ENCODE peak calls at places on chromosomes 5 and 9, in nine cellular contexts. T is coronary artery; R is lung; Q is activated T-cell treated with anti-CD3 and anti-CD28 coated beads, Interleukin-2, amount 50 U/mL, for 72 hours; X is HEK293T; N is T-helper 2 cell; C is right cardiac atrium; B is posterior vena cava; F is fibroblast of the aortic adventitia. L is an unnamed sample.
A peak's percentile ranks its signal among the peaks of the same experiment; 100 is the strongest.

GRCh38 chr5:52449506-52449905 is 338.2 kb upstream of the ITGA1 start:
- DNase-seq in T (no peak), R (no peak), Q (no peak), X (no peak), N (no peak), C (no peak), B (no peak), F (no peak), L (no peak)

GRCh38 chr5:54739371-54739770 is 221.8 kb downstream of the SNX18 start:
- DNase-seq in T (no peak), R (no peak), Q (no peak), X (no peak), N (no peak), C (no peak), B (no peak), F (no peak), L (no peak)

GRCh38 chr5:177491429-177491945 is 5.9 kb downstream of the PDLIM7 start:
- DNase-seq in T (no peak), R (no peak), Q (peak; percentile 54), X (peak; percentile 93), N (no peak), C (peak; percentile 76), B (no peak), F (peak; percentile 28), L (no peak)

GRCh38 chr5:68172314-68172713 is 43.2 kb upstream of the PIK3R1 start:
- DNase-seq in T (no peak), R (no peak), Q (no peak), X (no peak), N (no peak), C (peak; percentile 67), B (no peak), F (no peak), L (no peak)

GRCh38 chr9:94800424-94801117 is 74.1 kb downstream of the AOPEP start:
- DNase-seq in T (no peak), R (no peak), Q (no peak), X (no peak), N (no peak), C (peak; percentile 42), B (no peak), F (no peak), L (no peak)

GRCh38 chr5:2249442-2249841 is 366.7 kb upstream of the IRX4 start:
- DNase-seq in T (no peak), R (no peak), Q (no peak), X (no peak), N (no peak), C (no peak), B (no peak), F (no peak), L (no peak)

GRCh38 chr9:20358201-20358600 is 264.1 kb downstream of the MLLT3 start:
- DNase-seq in T (no peak), R (no peak), Q (no peak), X (no peak), N (no peak), C (no peak), B (no peak), F (peak; percentile 36), L (no peak)

GRCh38 chr9:88745281-88746001 is 210.5 kb downstream of the NXNL2 start:
- DNase-seq in T (peak; percentile 38), R (no peak), Q (no peak), X (no peak), N (no peak), C (no peak), B (no peak), F (peak; percentile 99), L (no peak)

GRCh38 chr5:36795366-36795765 is 81.2 kb upstream of the NIPBL start:
- DNase-seq in T (no peak), R (no peak), Q (no peak), X (no peak), N (no peak), C (no peak), B (no peak), F (no peak), L (no peak)

GRCh38 chr5:53782620-53783019 is 222.2 kb downstream of the NDUFS4 start:
- DNase-seq in T (no peak), R (no peak), Q (no peak), X (no peak), N (no peak), C (no peak), B (no peak), F (no peak), L (no peak)

GRCh38 chr5:176820937-176821336 is 10.6 kb downstream of the UNC5A start:
- DNase-seq in T (no peak), R (no peak), Q (no peak), X (no peak), N (no peak), C (no peak), B (no peak), F (no peak), L (no peak)

GRCh38 chr5:135602882-135603721 is 24.3 kb upstream of the CXCL14 start:
- DNase-seq in T (peak; percentile 36), R (no peak), Q (no peak), X (no peak), N (no peak), C (no peak), B (no peak), F (no peak), L (no peak)

GRCh38 chr5:146744358-146744757 is 134.2 kb downstream of the PPP2R2B start:
- DNase-seq in T (no peak), R (no peak), Q (no peak), X (no peak), N (no peak), C (no peak), B (no peak), F (peak; percentile 77), L (no peak)

GRCh38 chr9:134949681-134950403 is 32.1 kb upstream of the FCN1 start:
- DNase-seq in T (no peak), R (no peak), Q (no peak), X (no peak), N (no peak), C (peak; percentile 36), B (peak; percentile 49), F (no peak), L (no peak)

GRCh38 chr9:6239048-6239461 is 23.4 kb downstream of the IL33 start:
- DNase-seq in T (no peak), R (no peak), Q (no peak), X (no peak), N (no peak), C (no peak), B (no peak), F (peak; percentile 33), L (no peak)

GRCh38 chr5:142073617-142074405 is 34.8 kb upstream of the NDFIP1 start:
- DNase-seq in T (no peak), R (no peak), Q (no peak), X (no peak), N (no peak), C (no peak), B (no peak), F (no peak), L (no peak)

GRCh38 chr9:78115073-78115472 is 83.5 kb upstream of the GNAQ start:
- DNase-seq in T (no peak), R (no peak), Q (peak; percentile 40), X (peak; percentile 49), N (no peak), C (no peak), B (no peak), F (peak; percentile 5), L (no peak)

GRCh38 chr9:28032178-28032532 is 458.9 kb upstream of the C9orf72 start:
- DNase-seq in T (no peak), R (no peak), Q (no peak), X (no peak), N (no peak), C (no peak), B (no peak), F (no peak), L (no peak)

GRCh38 chr9:133639613-133640012 is 3.5 kb downstream of the DBH start:
- DNase-seq in T (no peak), R (no peak), Q (no peak), X (no peak), N (no peak), C (no peak), B (no peak), F (no peak), L (no peak)

GRCh38 chr9:77402286-77402685 is 225.0 kb downstream of the VPS13A start:
- DNase-seq in T (no peak), R (no peak), Q (no peak), X (no peak), N (no peak), C (no peak), B (no peak), F (peak; percentile 6), L (no peak)

L was measured in NCI-H2081 treated with DMSO at 0.1 percent for 48 hours.